ENCODE peak calls at places on chromosomes 16 and 17, in six cellular contexts. J is A549, D is HepG2, T is GM12878, K is K562, U is endothelial cell of umbilical vein. Z is an unnamed sample.

GRCh38 chr17:56653877-56654276 is 60.4 kb downstream of the NOG start:
- DNase-seq in D (peak; percentile 38), J (peak; percentile 72), K (peak; percentile 39), U (peak; percentile 33), T (peak; percentile 26), Z (peak; percentile 86)

GRCh38 chr17:73613271-73613941 is 30.8 kb downstream of the SDK2 start:
- DNase-seq in D (no peak), T (no peak), U (no peak), J (no peak), K (no peak), Z (no peak)

GRCh38 chr16:89036776-89037175 is 56.9 kb upstream of the ACSF3 start:
- DNase-seq in K (no peak), T (no peak), D (no peak), J (no peak), U (no peak), Z (no peak)

GRCh38 chr17:59893617-59894100 is 738 bp downstream of the RPS6KB1 start:
- DNase-seq in U (peak; percentile 44), D (peak; percentile 39), T (no peak), J (peak; percentile 34), K (no peak), Z (peak; percentile 59)

GRCh38 chr17:79792984-79793923 is 3.6 kb downstream of the CBX8 start:
- DNase-seq in T (no peak), U (no peak), J (peak; percentile 80), D (no peak), K (no peak), Z (no peak)

GRCh38 chr16:22357635-22357971 is 16.8 kb downstream of the CDR2 start:
- DNase-seq in D (no peak), T (no peak), J (no peak), K (no peak), U (no peak), Z (no peak)

GRCh38 chr16:67149276-67150057 is 1.3 kb downstream of the B3GNT9 start:
- DNase-seq in U (no peak), T (no peak), K (no peak), J (no peak), D (no peak), Z (no peak)

GRCh38 chr17:13086142-13086769 is 68.4 kb upstream of the ELAC2 start:
- DNase-seq in D (no peak), U (no peak), K (no peak), T (no peak), J (no peak), Z (no peak)

GRCh38 chr17:7213895-7214299 is 5.7 kb downstream of the DLG4 start:
- DNase-seq in U (peak; percentile 82), D (peak; percentile 86), K (peak; percentile 66), T (no peak), J (peak; percentile 96), Z (peak; percentile 78)

GRCh38 chr17:61837175-61838051 is 25.9 kb downstream of the BRIP1 start:
- DNase-seq in U (peak; percentile 76), D (peak; percentile 54), K (peak; percentile 45), J (peak; percentile 80), T (peak; percentile 17), Z (peak; percentile 72)

DNA sequence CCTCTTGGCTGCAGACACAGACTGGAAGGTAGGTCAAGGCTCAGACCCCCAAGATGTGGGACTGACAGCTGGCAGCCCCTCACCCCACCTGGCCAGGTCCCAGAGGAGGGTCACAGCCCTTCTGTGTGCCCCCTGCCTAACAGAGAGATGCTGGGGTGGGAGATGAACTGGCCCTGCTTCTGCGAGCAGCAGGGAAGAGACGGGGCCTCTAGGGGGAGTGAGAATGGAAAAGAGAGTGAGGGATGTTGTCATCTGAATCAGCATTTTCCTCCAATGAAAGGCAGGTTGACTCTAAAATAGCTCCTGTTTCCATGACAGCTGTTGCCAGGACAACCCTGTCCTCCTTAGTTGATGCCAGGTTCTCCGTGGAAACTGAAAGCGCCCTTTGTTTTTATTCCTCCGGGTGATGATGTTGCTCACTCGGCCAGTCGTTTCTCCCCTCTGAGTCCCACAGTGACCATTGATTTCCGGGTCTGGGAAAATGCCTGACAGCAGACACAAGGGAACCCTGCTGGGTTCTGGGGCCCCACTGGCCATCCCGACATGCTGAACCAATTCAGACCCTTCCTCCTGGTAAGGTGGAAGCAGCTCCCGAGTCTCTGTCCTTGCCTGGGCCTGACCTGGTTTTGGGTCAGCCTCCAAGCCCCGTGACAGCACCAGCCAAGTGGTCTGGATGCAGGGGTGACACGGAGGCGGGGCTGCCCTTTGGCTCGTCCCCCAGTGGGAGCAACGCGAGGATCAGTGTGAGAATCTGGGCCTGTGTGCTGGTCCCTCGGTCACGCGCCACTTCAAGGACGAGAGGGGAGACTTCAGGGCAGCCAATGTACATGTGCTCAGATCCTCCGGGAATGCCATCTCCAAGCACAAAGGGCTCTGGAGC is 4.7 kb upstream of the NDRG4 start:
- DNase-seq in T (peak; percentile 59), U (peak; percentile 88), D (peak; percentile 96), K (peak; percentile 86), J (peak; percentile 92), Z (peak; percentile 71)
- TF ChIP-seq MYC in T (no peak), U (no peak), D (no peak), K (no peak), J (no peak), Z (no peak)

GRCh38 chr17:55202906-55203305 is 61.9 kb upstream of the HLF start:
- DNase-seq in D (no peak), U (no peak), T (no peak), K (no peak), J (no peak), Z (no peak)
- TF ChIP-seq MAX in D (no peak), U (no peak), T (no peak), K (no peak), J (no peak), Z (no peak)

DNA sequence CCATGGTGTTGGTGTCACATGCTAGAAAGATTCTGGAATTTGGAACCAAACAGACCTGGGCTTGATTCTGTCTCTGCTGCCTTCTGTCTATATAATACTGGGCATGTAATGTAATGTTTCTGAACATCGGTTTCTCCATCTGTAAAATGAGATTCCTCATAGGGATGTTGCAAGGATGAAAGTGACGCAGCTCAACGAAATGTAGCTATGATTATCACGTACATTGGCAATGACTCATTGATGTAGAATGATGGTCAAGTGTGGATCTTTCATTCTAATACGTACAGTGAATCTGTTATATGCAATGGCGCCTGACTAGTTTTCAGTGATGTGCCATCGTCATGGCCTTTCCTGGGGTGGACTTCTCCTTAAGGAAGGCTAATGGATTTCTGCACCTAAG is 32.8 kb upstream of the PIRT start:
- DNase-seq in T (no peak), U (no peak), K (no peak), J (no peak), D (no peak), Z (no peak)
- TF ChIP-seq MYC in T (no peak), U (no peak), K (no peak), J (no peak), D (no peak), Z (no peak)

GRCh38 chr16:30927789-30928378 is 4.5 kb downstream of the FBXL19 start:
- DNase-seq in D (peak; percentile 61), K (peak; percentile 59), U (peak; percentile 36), T (peak; percentile 35), J (peak; percentile 79), Z (peak; percentile 69)
- TF ChIP-seq MAX in D (no peak), K (no peak), U (no peak), T (no peak), J (no peak), Z (no peak)

GRCh38 chr16:78689536-78689935 is 590.1 kb downstream of the WWOX start:
- DNase-seq in U (no peak), D (no peak), J (no peak), K (no peak), T (no peak), Z (no peak)
- TF ChIP-seq MYC in U (no peak), D (no peak), J (no peak), K (no peak), T (no peak), Z (no peak)

Z was measured in NB4.